ENCODE peak calls at places on chromosomes 3 and 15, in four cellular contexts. B is PC-3, H is adrenal gland, D is Panc1. J is an unnamed sample.

GRCh38 chr15:98155356-98155755 is 194.9 kb downstream of the ARRDC4 start:
- DNase-seq in B (no peak), H (no peak), D (no peak), J (no peak)

GRCh38 chr3:63809607-63810006 is 9.5 kb upstream of the C3orf49 start:
- DNase-seq in B (peak; percentile 54), H (no peak), D (no peak), J (no peak)

GRCh38 chr3:7504886-7505775 is 644.2 kb downstream of the GRM7 start:
- DNase-seq in B (peak; percentile 70), H (no peak), D (peak; percentile 13), J (no peak)

GRCh38 chr15:93417156-93418077 is 328.4 kb upstream of the RGMA start:
- DNase-seq in B (no peak), H (no peak), D (no peak), J (no peak)

GRCh38 chr15:78131295-78132021 is at the start of gene CIB2:
- DNase-seq in B (peak; percentile 56), H (peak; percentile 70), D (no peak), J (peak; percentile 98)

GRCh38 chr3:33146791-33147445 is 33.1 kb downstream of the CRTAP start:
- DNase-seq in B (peak; percentile 39), H (no peak), D (no peak), J (no peak)

GRCh38 chr15:68218847-68219798 is 10.4 kb downstream of the CLN6 start:
- DNase-seq in B (no peak), H (no peak), D (no peak), J (no peak)

GRCh38 chr3:179172546-179172945 is 24.4 kb downstream of the PIK3CA start:
- DNase-seq in B (no peak), H (no peak), D (no peak), J (no peak)

GRCh38 chr15:34147371-34148140 is 45.7 kb downstream of the PGBD4 start:
- DNase-seq in B (peak; percentile 78), H (no peak), D (no peak), J (no peak)

GRCh38 chr3:72591522-72592421 is 256.5 kb downstream of the SHQ1 start:
- DNase-seq in B (peak; percentile 88), H (peak; percentile 74), D (no peak), J (no peak)

GRCh38 chr3:196240424-196240823 is 24.1 kb downstream of the SLC51A start:
- DNase-seq in B (no peak), H (no peak), D (no peak), J (no peak)

GRCh38 chr3:37243811-37244748 is 69.7 kb upstream of the LRRFIP2 start:
- DNase-seq in B (peak; percentile 95), H (peak; percentile 95), D (no peak), J (peak; percentile 57)

GRCh38 chr3:155317211-155317610 is 23.7 kb upstream of the STRIT1 start:
- DNase-seq in B (no peak), H (no peak), D (no peak), J (no peak)

GRCh38 chr3:114270019-114270418 is 23.8 kb upstream of the TIGIT start:
- DNase-seq in B (no peak), H (no peak), D (no peak), J (no peak)

GRCh38 chr15:43329222-43329959 is 982 bp downstream of the LCMT2 start:
- DNase-seq in B (no peak), H (peak; percentile 62), D (no peak), J (no peak)

GRCh38 chr15:85607141-85607806 is 187.5 kb downstream of the KLHL25 start:
- DNase-seq in B (peak; percentile 67), H (no peak), D (no peak), J (no peak)

GRCh38 chr3:194928183-194928736 is 242.6 kb downstream of the FAM43A start:
- DNase-seq in B (peak; percentile 40), H (no peak), D (no peak), J (no peak)

GRCh38 chr3:56468184-56469106 is at the start of gene ERC2:
- DNase-seq in B (peak; percentile 42), H (peak; percentile 64), D (no peak), J (no peak)

GRCh38 chr3:122079524-122079923 is 24.4 kb downstream of the CD86 start:
- DNase-seq in B (no peak), H (no peak), D (no peak), J (no peak)

GRCh38 chr3:132652640-132653270 is 6.9 kb downstream of the ACAD11 start:
- DNase-seq in B (peak; percentile 81), H (no peak), D (no peak), J (no peak)

GRCh38 chr3:193782280-193782654 is 189.3 kb downstream of the OPA1 start:
- DNase-seq in B (peak; percentile 67), H (no peak), D (no peak), J (no peak)

GRCh38 chr15:43483306-43484128 is 9.4 kb downstream of the TP53BP1 start:
- DNase-seq in B (peak; percentile 41), H (no peak), D (no peak), J (no peak)

GRCh38 chr15:77032052-77032646 is 37.2 kb downstream of the PSTPIP1 start:
- DNase-seq in B (no peak), H (peak; percentile 48), D (no peak), J (no peak)

GRCh38 chr3:49940667-49941249 is 808 bp downstream of the RBM6 start:
- DNase-seq in B (no peak), H (no peak), D (no peak), J (no peak)

GRCh38 chr3:192883512-192883911 is 34.1 kb downstream of the MB21D2 start:
- DNase-seq in B (peak; percentile 52), H (no peak), D (no peak), J (no peak)

GRCh38 chr3:194565597-194566190 is 67.5 kb downstream of the TMEM44 start:
- DNase-seq in B (peak; percentile 74), H (no peak), D (no peak), J (no peak)

GRCh38 chr3:57199895-57200297 is at the start of gene HESX1:
- DNase-seq in B (no peak), H (no peak), D (no peak), J (no peak)

GRCh38 chr3:126960604-126960995 is 22.3 kb upstream of the PLXNA1 start:
- DNase-seq in B (no peak), H (peak; percentile 72), D (no peak), J (no peak)

GRCh38 chr3:42387802-42388651 is 22.4 kb downstream of the LYZL4 start:
- DNase-seq in B (peak; percentile 10), H (no peak), D (no peak), J (no peak)

GRCh38 chr15:69402816-69403215 is 11.3 kb upstream of the KIF23 start:
- DNase-seq in B (no peak), H (no peak), D (no peak), J (no peak)

GRCh38 chr15:36362508-36362907 is 216.9 kb upstream of the CDIN1 start:
- DNase-seq in B (no peak), H (no peak), D (no peak), J (no peak)

GRCh38 chr3:49713336-49714105 is 6.0 kb downstream of the AMIGO3 start:
- DNase-seq in B (no peak), H (no peak), D (no peak), J (no peak)

GRCh38 chr3:147925272-147925671 is 516.1 kb downstream of the ZIC1 start:
- DNase-seq in B (no peak), H (no peak), D (no peak), J (no peak)

GRCh38 chr3:182479766-182480336 is 313.5 kb upstream of the ATP11B start:
- DNase-seq in B (no peak), H (no peak), D (no peak), J (no peak)
- TF ChIP-seq CTCF in B (no peak), H (no peak), D (no peak), J (no peak)

GRCh38 chr3:166837535-166837934 is 542.6 kb downstream of the ZBBX start:
- DNase-seq in B (peak; percentile 66), H (no peak), D (no peak), J (no peak)
- TF ChIP-seq CTCF in B (peak; percentile 80), H (no peak), D (peak; percentile 44), J (peak; percentile 35)

DNA sequence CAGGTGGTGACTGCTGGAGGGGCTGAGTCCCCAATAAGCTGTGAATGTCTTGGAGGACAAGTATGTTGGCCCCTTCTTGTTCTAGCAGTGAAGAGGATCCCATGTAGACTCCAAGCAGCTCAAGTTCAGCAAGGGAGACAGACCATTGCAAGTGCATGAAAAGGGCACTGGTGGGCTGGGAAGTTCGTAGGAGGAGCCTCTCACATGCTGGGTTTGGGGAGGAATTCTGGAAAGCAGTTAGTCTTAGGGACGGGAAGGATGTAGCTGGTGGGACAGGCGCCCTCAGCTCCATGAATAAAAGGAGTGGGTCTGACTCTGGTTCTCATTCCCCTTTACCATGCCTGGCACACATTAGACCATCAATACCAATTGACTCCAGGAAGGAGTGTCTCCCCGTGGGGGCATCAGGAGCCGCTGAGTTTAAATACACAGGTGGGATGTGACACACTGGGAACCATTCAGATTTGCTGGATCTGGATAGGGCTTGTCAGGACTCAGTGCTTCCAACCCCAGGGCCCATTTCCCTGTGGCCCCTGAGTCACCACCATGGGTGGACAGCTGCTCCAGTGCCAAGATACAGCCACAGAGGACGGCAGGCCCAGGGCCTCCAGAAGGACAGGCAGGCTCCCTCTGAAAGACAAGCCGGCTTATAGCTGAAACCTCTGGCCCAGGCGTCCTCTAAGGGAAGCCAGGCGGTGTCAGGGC is 554 bp upstream of the XYLB start:
- DNase-seq in B (no peak), H (no peak), D (no peak), J (no peak)
- TF ChIP-seq CTCF in B (no peak), H (no peak), D (no peak), J (no peak)

GRCh38 chr3:12142476-12142875 is 16.2 kb downstream of the TIMP4 start:
- DNase-seq in B (no peak), H (no peak), D (no peak), J (no peak)
- TF ChIP-seq CTCF in B (no peak), H (no peak), D (no peak), J (no peak)

DNA sequence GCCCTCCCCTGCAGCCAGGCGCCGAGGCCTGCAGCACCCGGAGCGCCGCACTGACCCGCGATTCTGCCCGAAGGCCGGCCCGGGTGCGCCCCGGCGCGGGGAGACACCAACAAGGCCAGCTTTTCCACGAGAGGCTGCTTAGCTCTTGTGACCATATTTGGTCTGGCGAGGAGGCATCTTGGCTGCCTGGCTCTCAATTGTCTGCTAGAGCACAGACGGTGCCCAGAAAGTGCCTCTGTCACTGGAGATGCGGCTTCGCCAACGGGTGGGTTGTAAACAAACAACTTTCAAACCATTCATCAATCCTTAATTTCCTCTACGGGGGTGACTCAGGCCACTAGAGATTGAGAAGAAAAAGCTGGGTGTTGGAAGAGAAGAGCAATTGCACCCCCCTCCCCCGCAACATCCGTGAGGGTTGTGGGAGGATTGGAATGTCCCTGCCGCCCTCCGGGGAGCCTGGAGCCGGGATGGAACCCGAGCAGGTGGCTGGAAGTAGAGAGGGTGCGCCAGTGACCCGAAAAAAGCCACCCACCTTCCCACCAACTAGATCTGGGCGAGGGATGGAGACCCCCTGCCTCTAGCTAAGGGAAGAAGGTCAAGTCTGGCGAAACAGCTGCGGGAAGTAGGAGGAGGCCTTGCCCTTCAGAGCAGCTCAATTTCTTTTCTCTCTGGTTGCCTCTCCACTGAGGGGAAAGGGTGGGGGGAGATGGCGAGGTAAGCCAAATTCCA is 783 bp upstream of the WWTR1 start:
- DNase-seq in B (peak; percentile 71), H (peak; percentile 88), D (no peak), J (peak; percentile 86)
- TF ChIP-seq CTCF in B (peak; percentile 27), H (peak; percentile 18), D (no peak), J (no peak)

J was measured in GM20000.